ENCODE peak calls at places on chromosomes 2 and 18, in seven cellular contexts. Q, L, V, O, R, H and Y are unnamed samples.

GRCh38 chr18:11672846-11673454 is 16.1 kb upstream of the GNAL start:
- DNase-seq in Q (no peak), L (no peak), V (no peak), O (no peak), R (no peak), H (no peak), Y (no peak)

GRCh38 chr2:215900203-215900611 is 113.1 kb downstream of the MREG start:
- DNase-seq in Q (no peak), L (no peak), V (no peak), O (no peak), R (no peak), H (no peak), Y (no peak)

GRCh38 chr2:12624911-12625598 is 91.7 kb upstream of the TRIB2 start:
- DNase-seq in Q (no peak), L (no peak), V (peak; percentile 53), O (no peak), R (no peak), H (no peak), Y (no peak)

GRCh38 chr2:15311201-15311882 is 249.8 kb downstream of the NBAS start:
- DNase-seq in Q (no peak), L (no peak), V (no peak), O (no peak), R (no peak), H (no peak), Y (no peak)

GRCh38 chr18:75075429-75075841 is 133.5 kb downstream of the PTGR3 start:
- DNase-seq in Q (no peak), L (no peak), V (no peak), O (no peak), R (no peak), H (no peak), Y (no peak)

GRCh38 chr2:233708942-233709341 is 3.8 kb upstream of the UGT1A5 start:
- DNase-seq in Q (no peak), L (no peak), V (peak; percentile 17), O (no peak), R (no peak), H (no peak), Y (no peak)

GRCh38 chr2:224778474-224778877 is 62.3 kb upstream of the CCDC195 start:
- DNase-seq in Q (peak; percentile 61), L (peak; percentile 21), V (peak; percentile 46), O (peak; percentile 58), R (peak; percentile 57), H (peak; percentile 35), Y (no peak)

GRCh38 chr2:111066062-111066593 is 54.6 kb upstream of the BCL2L11 start:
- DNase-seq in Q (no peak), L (no peak), V (no peak), O (no peak), R (no peak), H (no peak), Y (no peak)

GRCh38 chr2:8754056-8754790 is 72.4 kb downstream of the ID2 start:
- DNase-seq in Q (peak; percentile 68), L (no peak), V (no peak), O (no peak), R (no peak), H (no peak), Y (peak; percentile 79)